ENCODE peak calls at places on chromosomes 13 and 19, in ten cellular contexts. Z is activated T-cell treated with anti-CD3 and anti-CD28 coated beads, Interleukin-2, amount 50 U/mL, for 72 hours; T is endothelial cell; N is tibial nerve; C is GOT3; L is amygdala; F is stomach; A is iris pigment epithelial cell; S is T-helper 2 cell; V is AG04450. W is an unnamed sample.

GRCh38 chr19:10861118-10861651 is 10.2 kb upstream of the CARM1 start:
- DNase-seq in S (no peak), V (no peak), A (peak; percentile 28), T (peak; percentile 66), L (no peak), F (peak; percentile 58), C (no peak), N (no peak), Z (peak; percentile 38), W (peak; percentile 58)

GRCh38 chr19:11257827-11258380 is 4.4 kb downstream of the DOCK6 start:
- DNase-seq in L (no peak), Z (no peak), A (no peak), V (no peak), F (no peak), N (no peak), S (no peak), T (no peak), C (no peak), W (no peak)

GRCh38 chr19:40190891-40191835 is at the start of gene MAP3K10:
- DNase-seq in Z (peak; percentile 87), S (peak; percentile 74), T (peak; percentile 69), V (no peak), N (peak; percentile 50), C (peak; percentile 44), A (peak; percentile 57), F (peak; percentile 72), L (peak; percentile 15), W (peak; percentile 68)

GRCh38 chr19:41537789-41538188 is 38.2 kb upstream of the CEACAM21 start:
- DNase-seq in V (no peak), L (no peak), A (peak; percentile 36), N (no peak), Z (no peak), T (no peak), C (no peak), S (no peak), F (no peak), W (peak; percentile 19)

GRCh38 chr19:35562336-35562735 is 1.1 kb downstream of the ATP4A start:
- DNase-seq in C (no peak), A (no peak), F (no peak), V (no peak), L (no peak), S (no peak), T (no peak), Z (no peak), N (no peak), W (no peak)

GRCh38 chr19:39390460-39390758 is 497 bp downstream of the PAF1 start:
- DNase-seq in A (peak; percentile 44), T (no peak), N (no peak), L (no peak), Z (no peak), C (no peak), S (no peak), V (no peak), F (peak; percentile 75), W (no peak)

GRCh38 chr13:106340249-106340648 is 195.2 kb downstream of the EFNB2 start:
- DNase-seq in L (no peak), V (no peak), A (no peak), F (no peak), Z (no peak), T (no peak), S (no peak), N (no peak), C (no peak), W (no peak)

GRCh38 chr19:54336893-54337857 is 1.8 kb downstream of the LILRA4 start:
- DNase-seq in V (no peak), T (no peak), S (no peak), A (no peak), L (no peak), N (no peak), Z (no peak), F (no peak), C (no peak), W (no peak)

GRCh38 chr13:51665456-51665855 is 81.2 kb downstream of the WDFY2 start:
- DNase-seq in S (no peak), Z (no peak), T (no peak), A (no peak), C (no peak), F (no peak), N (no peak), V (no peak), L (no peak), W (no peak)

GRCh38 chr19:45234089-45234869 is 10.9 kb downstream of the EXOC3L2 start:
- DNase-seq in V (no peak), S (no peak), L (no peak), T (peak; percentile 41), F (no peak), A (no peak), N (no peak), C (no peak), Z (no peak), W (no peak)

GRCh38 chr19:29499261-29499920 is 26.4 kb upstream of the VSTM2B start:
- DNase-seq in Z (no peak), F (no peak), T (no peak), S (no peak), L (no peak), V (no peak), A (no peak), N (no peak), C (no peak), W (no peak)

GRCh38 chr19:18908917-18909619 is 10.1 kb downstream of the COPE start:
- DNase-seq in T (no peak), Z (no peak), F (no peak), C (no peak), S (no peak), L (no peak), N (no peak), A (no peak), V (no peak), W (no peak)

GRCh38 chr19:5624154-5624663 is 1.3 kb downstream of the SAFB start:
- DNase-seq in V (no peak), S (no peak), Z (no peak), L (no peak), C (no peak), F (peak; percentile 69), T (peak; percentile 7), N (peak; percentile 29), A (peak; percentile 63), W (peak; percentile 46)

GRCh38 chr19:13923194-13923987 is 14.8 kb downstream of the PODNL1 start:
- DNase-seq in V (no peak), N (no peak), L (no peak), S (no peak), A (no peak), C (no peak), F (no peak), T (no peak), Z (no peak), W (no peak)

GRCh38 chr19:4030981-4031380 is 23.4 kb downstream of the PIAS4 start:
- DNase-seq in N (no peak), C (no peak), Z (no peak), A (no peak), T (no peak), F (no peak), L (no peak), S (no peak), V (no peak), W (no peak)

GRCh38 chr13:102677122-102677521 is 17.7 kb downstream of the METTL21C start:
- DNase-seq in Z (no peak), L (no peak), F (no peak), N (no peak), A (no peak), V (no peak), S (no peak), C (no peak), T (no peak), W (no peak)